ENCODE peak calls at places on chromosomes 12 and 14, in ten cellular contexts. One of them, this sample, is unnamed.

GRCh38 chr14:59371762-59372161 is 93.4 kb downstream of the GPR135 start:
- DNase-seq in body of pancreas: no peak
- DNase-seq in testis: peak
- DNase-seq in MCF 10A: no peak
- DNase-seq in glutamatergic neuron: no peak
- DNase-seq in A673: no peak
- DNase-seq in left ventricle myocardium inferior: no peak
- DNase-seq in cardiac fibroblast: no peak
- DNase-seq in progenitor cell of endocrine pancreas: no peak
- DNase-seq in right atrium auricular region: no peak
- DNase-seq in this sample: no peak

GRCh38 chr14:51039285-51039684 is 55.6 kb downstream of the TRIM9 start:
- DNase-seq in glutamatergic neuron: no peak
- DNase-seq in right atrium auricular region: no peak
- DNase-seq in testis: no peak
- DNase-seq in body of pancreas: no peak
- DNase-seq in left ventricle myocardium inferior: no peak
- DNase-seq in progenitor cell of endocrine pancreas: no peak
- DNase-seq in MCF 10A: no peak
- DNase-seq in A673: no peak
- DNase-seq in cardiac fibroblast: no peak
- DNase-seq in this sample: no peak

GRCh38 chr12:122403831-122404230 is 18.6 kb downstream of the CLIP1 start:
- DNase-seq in A673: no peak
- DNase-seq in cardiac fibroblast: no peak
- DNase-seq in MCF 10A: no peak
- DNase-seq in left ventricle myocardium inferior: no peak
- DNase-seq in testis: no peak
- DNase-seq in body of pancreas: no peak
- DNase-seq in progenitor cell of endocrine pancreas: no peak
- DNase-seq in glutamatergic neuron: no peak
- DNase-seq in right atrium auricular region: no peak
- DNase-seq in this sample: no peak

GRCh38 chr14:62439210-62439609 is 606.0 kb downstream of the KCNH5 start:
- DNase-seq in right atrium auricular region: no peak
- DNase-seq in testis: no peak
- DNase-seq in MCF 10A: no peak
- DNase-seq in body of pancreas: no peak
- DNase-seq in left ventricle myocardium inferior: no peak
- DNase-seq in A673: no peak
- DNase-seq in cardiac fibroblast: no peak
- DNase-seq in glutamatergic neuron: no peak
- DNase-seq in progenitor cell of endocrine pancreas: no peak
- DNase-seq in this sample: no peak

GRCh38 chr12:95700316-95700785 is 90.2 kb downstream of the NTN4 start:
- DNase-seq in A673: no peak
- DNase-seq in cardiac fibroblast: peak
- DNase-seq in glutamatergic neuron: no peak
- DNase-seq in progenitor cell of endocrine pancreas: no peak
- DNase-seq in left ventricle myocardium inferior: no peak
- DNase-seq in testis: no peak
- DNase-seq in MCF 10A: peak
- DNase-seq in right atrium auricular region: no peak
- DNase-seq in body of pancreas: no peak
- DNase-seq in this sample: peak

GRCh38 chr12:67456281-67456918 is 187.2 kb downstream of the CAND1 start:
- DNase-seq in glutamatergic neuron: no peak
- DNase-seq in A673: peak
- DNase-seq in cardiac fibroblast: peak
- DNase-seq in MCF 10A: peak
- DNase-seq in testis: peak
- DNase-seq in right atrium auricular region: no peak
- DNase-seq in left ventricle myocardium inferior: no peak
- DNase-seq in progenitor cell of endocrine pancreas: no peak
- DNase-seq in body of pancreas: peak
- DNase-seq in this sample: no peak

GRCh38 chr14:29255692-29256091 is 489.1 kb downstream of the FOXG1 start:
- DNase-seq in progenitor cell of endocrine pancreas: no peak
- DNase-seq in left ventricle myocardium inferior: no peak
- DNase-seq in cardiac fibroblast: no peak
- DNase-seq in testis: no peak
- DNase-seq in right atrium auricular region: no peak
- DNase-seq in MCF 10A: no peak
- DNase-seq in body of pancreas: no peak
- DNase-seq in A673: no peak
- DNase-seq in glutamatergic neuron: no peak
- DNase-seq in this sample: no peak

GRCh38 chr12:110367209-110367864 is 36.2 kb downstream of the ANAPC7 start:
- DNase-seq in left ventricle myocardium inferior: no peak
- DNase-seq in right atrium auricular region: no peak
- DNase-seq in testis: peak
- DNase-seq in glutamatergic neuron: no peak
- DNase-seq in MCF 10A: no peak
- DNase-seq in progenitor cell of endocrine pancreas: no peak
- DNase-seq in A673: no peak
- DNase-seq in body of pancreas: no peak
- DNase-seq in cardiac fibroblast: no peak
- DNase-seq in this sample: no peak

GRCh38 chr12:28239918-28240317 is 49.7 kb downstream of the CCDC91 start:
- DNase-seq in A673: no peak
- DNase-seq in progenitor cell of endocrine pancreas: no peak
- DNase-seq in body of pancreas: no peak
- DNase-seq in glutamatergic neuron: no peak
- DNase-seq in testis: no peak
- DNase-seq in MCF 10A: no peak
- DNase-seq in left ventricle myocardium inferior: no peak
- DNase-seq in cardiac fibroblast: no peak
- DNase-seq in right atrium auricular region: no peak
- DNase-seq in this sample: no peak

GRCh38 chr12:28240853-28241252 is 50.6 kb downstream of the CCDC91 start:
- DNase-seq in body of pancreas: no peak
- DNase-seq in MCF 10A: no peak
- DNase-seq in cardiac fibroblast: no peak
- DNase-seq in right atrium auricular region: no peak
- DNase-seq in glutamatergic neuron: no peak
- DNase-seq in testis: no peak
- DNase-seq in A673: no peak
- DNase-seq in progenitor cell of endocrine pancreas: no peak
- DNase-seq in left ventricle myocardium inferior: no peak
- DNase-seq in this sample: no peak

GRCh38 chr12:28235985-28236384 is 45.7 kb downstream of the CCDC91 start:
- DNase-seq in body of pancreas: no peak
- DNase-seq in MCF 10A: no peak
- DNase-seq in left ventricle myocardium inferior: no peak
- DNase-seq in testis: no peak
- DNase-seq in right atrium auricular region: no peak
- DNase-seq in A673: no peak
- DNase-seq in progenitor cell of endocrine pancreas: no peak
- DNase-seq in glutamatergic neuron: no peak
- DNase-seq in cardiac fibroblast: no peak
- DNase-seq in this sample: no peak

GRCh38 chr12:28235017-28235416 is 44.8 kb downstream of the CCDC91 start:
- DNase-seq in A673: no peak
- DNase-seq in left ventricle myocardium inferior: no peak
- DNase-seq in progenitor cell of endocrine pancreas: no peak
- DNase-seq in body of pancreas: no peak
- DNase-seq in right atrium auricular region: no peak
- DNase-seq in MCF 10A: no peak
- DNase-seq in cardiac fibroblast: no peak
- DNase-seq in glutamatergic neuron: no peak
- DNase-seq in testis: no peak
- DNase-seq in this sample: no peak

GRCh38 chr12:28237423-28237822 is 47.2 kb downstream of the CCDC91 start:
- DNase-seq in right atrium auricular region: no peak
- DNase-seq in left ventricle myocardium inferior: no peak
- DNase-seq in progenitor cell of endocrine pancreas: no peak
- DNase-seq in A673: peak
- DNase-seq in cardiac fibroblast: peak
- DNase-seq in body of pancreas: no peak
- DNase-seq in glutamatergic neuron: peak
- DNase-seq in testis: no peak
- DNase-seq in MCF 10A: peak
- DNase-seq in this sample: no peak
- TF ChIP-seq CTCF in right atrium auricular region: no peak
- TF ChIP-seq CTCF in left ventricle myocardium inferior: no peak
- TF ChIP-seq CTCF in progenitor cell of endocrine pancreas: peak
- TF ChIP-seq CTCF in A673: peak
- TF ChIP-seq CTCF in cardiac fibroblast: peak
- TF ChIP-seq CTCF in body of pancreas: no peak
- TF ChIP-seq CTCF in glutamatergic neuron: no peak
- TF ChIP-seq CTCF in testis: no peak
- TF ChIP-seq CTCF in MCF 10A: no peak
- TF ChIP-seq CTCF in this sample: no peak

GRCh38 chr12:20950248-20950647 is 139.7 kb downstream of the SLCO1B3 start:
- DNase-seq in testis: no peak
- DNase-seq in right atrium auricular region: no peak
- DNase-seq in MCF 10A: peak
- DNase-seq in left ventricle myocardium inferior: no peak
- DNase-seq in body of pancreas: no peak
- DNase-seq in A673: peak
- DNase-seq in progenitor cell of endocrine pancreas: no peak
- DNase-seq in glutamatergic neuron: no peak
- DNase-seq in cardiac fibroblast: peak
- DNase-seq in this sample: peak

DNA sequence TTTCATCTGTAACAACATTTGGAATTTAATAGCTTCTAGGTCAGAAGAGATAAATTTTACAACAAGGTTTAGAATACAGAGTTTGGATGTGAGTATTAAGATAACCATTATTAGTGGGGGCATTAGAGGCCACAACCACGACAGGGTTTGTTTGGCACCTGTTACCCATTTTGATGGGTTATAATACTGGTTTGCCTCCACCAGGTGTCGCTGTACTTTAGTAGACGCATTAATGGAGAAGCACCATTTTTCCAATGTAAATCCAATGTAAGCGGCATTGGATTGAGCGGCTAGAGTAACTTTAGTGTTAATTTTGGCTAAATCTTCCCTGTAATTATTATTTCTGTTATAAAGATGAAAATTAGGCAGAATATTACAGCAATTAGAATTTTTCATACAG is 136.2 kb downstream of the SLCO1B3 start:
- DNase-seq in left ventricle myocardium inferior: no peak
- DNase-seq in progenitor cell of endocrine pancreas: no peak
- DNase-seq in body of pancreas: peak
- DNase-seq in testis: peak
- DNase-seq in glutamatergic neuron: peak
- DNase-seq in A673: peak
- DNase-seq in MCF 10A: peak
- DNase-seq in right atrium auricular region: no peak
- DNase-seq in cardiac fibroblast: peak
- DNase-seq in this sample: peak
- TF ChIP-seq CTCF in left ventricle myocardium inferior: peak
- TF ChIP-seq CTCF in progenitor cell of endocrine pancreas: peak
- TF ChIP-seq CTCF in body of pancreas: peak
- TF ChIP-seq CTCF in testis: no peak
- TF ChIP-seq CTCF in glutamatergic neuron: peak
- TF ChIP-seq CTCF in A673: peak
- TF ChIP-seq CTCF in MCF 10A: peak
- TF ChIP-seq CTCF in right atrium auricular region: peak
- TF ChIP-seq CTCF in cardiac fibroblast: peak
- TF ChIP-seq CTCF in this sample: peak

DNA sequence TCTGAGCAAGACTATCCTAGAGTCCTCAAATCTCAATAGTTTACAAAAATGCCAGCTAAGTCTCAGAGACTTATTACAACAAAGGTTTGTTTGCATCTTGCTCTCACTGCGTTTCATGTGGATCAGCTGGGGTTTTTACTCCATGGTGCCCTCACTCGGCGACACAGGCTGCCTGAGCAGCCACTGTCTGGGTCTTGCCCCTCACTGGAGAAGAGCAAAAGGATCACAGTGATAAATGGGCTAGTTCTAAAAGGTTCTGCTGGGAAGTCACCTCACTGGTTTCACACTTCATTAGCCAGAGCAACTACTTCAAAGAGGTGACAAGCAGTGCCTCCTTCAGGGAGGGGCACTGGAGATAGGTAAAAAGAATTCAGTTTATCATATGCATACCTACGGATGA is 392.0 kb downstream of the RPL10L start:
- DNase-seq in right atrium auricular region: no peak
- DNase-seq in MCF 10A: peak
- DNase-seq in progenitor cell of endocrine pancreas: no peak
- DNase-seq in glutamatergic neuron: peak
- DNase-seq in body of pancreas: no peak
- DNase-seq in A673: no peak
- DNase-seq in testis: no peak
- DNase-seq in cardiac fibroblast: no peak
- DNase-seq in left ventricle myocardium inferior: no peak
- DNase-seq in this sample: no peak
- TF ChIP-seq CTCF in right atrium auricular region: no peak
- TF ChIP-seq CTCF in MCF 10A: no peak
- TF ChIP-seq CTCF in progenitor cell of endocrine pancreas: no peak
- TF ChIP-seq CTCF in glutamatergic neuron: no peak
- TF ChIP-seq CTCF in body of pancreas: no peak
- TF ChIP-seq CTCF in A673: no peak
- TF ChIP-seq CTCF in testis: no peak
- TF ChIP-seq CTCF in cardiac fibroblast: no peak
- TF ChIP-seq CTCF in left ventricle myocardium inferior: no peak
- TF ChIP-seq CTCF in this sample: no peak

GRCh38 chr12:124518051-124518932 is 49.1 kb downstream of the NCOR2 start:
- DNase-seq in body of pancreas: peak
- DNase-seq in left ventricle myocardium inferior: peak
- DNase-seq in progenitor cell of endocrine pancreas: no peak
- DNase-seq in glutamatergic neuron: peak
- DNase-seq in A673: peak
- DNase-seq in cardiac fibroblast: peak
- DNase-seq in right atrium auricular region: peak
- DNase-seq in testis: peak
- DNase-seq in MCF 10A: peak
- DNase-seq in this sample: no peak

GRCh38 chr12:124517260-124518050 is 50.0 kb downstream of the NCOR2 start:
- DNase-seq in right atrium auricular region: no peak
- DNase-seq in A673: peak
- DNase-seq in glutamatergic neuron: no peak
- DNase-seq in left ventricle myocardium inferior: peak
- DNase-seq in cardiac fibroblast: peak
- DNase-seq in body of pancreas: peak
- DNase-seq in testis: peak
- DNase-seq in MCF 10A: peak
- DNase-seq in progenitor cell of endocrine pancreas: no peak
- DNase-seq in this sample: no peak

GRCh38 chr12:124520896-124521295 is 46.5 kb downstream of the NCOR2 start:
- DNase-seq in glutamatergic neuron: no peak
- DNase-seq in right atrium auricular region: no peak
- DNase-seq in body of pancreas: no peak
- DNase-seq in cardiac fibroblast: no peak
- DNase-seq in testis: no peak
- DNase-seq in progenitor cell of endocrine pancreas: no peak
- DNase-seq in left ventricle myocardium inferior: no peak
- DNase-seq in MCF 10A: no peak
- DNase-seq in A673: no peak
- DNase-seq in this sample: no peak

GRCh38 chr12:124520258-124520657 is 47.2 kb downstream of the NCOR2 start:
- DNase-seq in MCF 10A: peak
- DNase-seq in left ventricle myocardium inferior: peak
- DNase-seq in cardiac fibroblast: peak
- DNase-seq in testis: no peak
- DNase-seq in glutamatergic neuron: no peak
- DNase-seq in right atrium auricular region: peak
- DNase-seq in progenitor cell of endocrine pancreas: no peak
- DNase-seq in body of pancreas: peak
- DNase-seq in A673: no peak
- DNase-seq in this sample: no peak

DNA sequence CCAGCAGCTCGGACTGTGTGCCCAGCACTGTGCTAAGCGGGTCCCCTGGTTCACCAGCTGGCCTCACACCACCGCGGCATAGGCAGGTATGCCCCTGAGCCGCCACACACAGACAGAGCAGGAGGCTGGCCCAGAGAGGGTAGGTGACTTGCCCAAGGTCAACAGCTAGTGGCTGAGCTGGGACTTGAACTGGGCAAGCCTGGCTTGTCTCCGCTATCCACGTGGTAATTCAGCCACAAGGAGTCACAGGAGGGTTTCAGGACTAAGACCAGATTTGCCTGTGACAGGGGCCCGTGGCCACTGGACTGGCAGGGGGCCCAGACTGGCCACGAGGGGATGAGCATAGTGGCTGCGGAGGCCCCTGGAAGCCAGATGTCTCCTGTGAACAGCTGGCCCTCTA is 47.7 kb downstream of the NCOR2 start:
- DNase-seq in right atrium auricular region: no peak
- DNase-seq in progenitor cell of endocrine pancreas: no peak
- DNase-seq in A673: no peak
- DNase-seq in MCF 10A: no peak
- DNase-seq in body of pancreas: no peak
- DNase-seq in left ventricle myocardium inferior: no peak
- DNase-seq in testis: no peak
- DNase-seq in glutamatergic neuron: no peak
- DNase-seq in cardiac fibroblast: peak
- DNase-seq in this sample: no peak
- TF ChIP-seq CTCF in right atrium auricular region: no peak
- TF ChIP-seq CTCF in progenitor cell of endocrine pancreas: no peak
- TF ChIP-seq CTCF in A673: no peak
- TF ChIP-seq CTCF in MCF 10A: no peak
- TF ChIP-seq CTCF in body of pancreas: no peak
- TF ChIP-seq CTCF in left ventricle myocardium inferior: no peak
- TF ChIP-seq CTCF in testis: no peak
- TF ChIP-seq CTCF in glutamatergic neuron: no peak
- TF ChIP-seq CTCF in cardiac fibroblast: no peak
- TF ChIP-seq CTCF in this sample: no peak